ENCODE peak calls at places on chromosomes 12 and 14, in seven cellular contexts. Z, F, O, X, J, E and S are unnamed samples.

GRCh38 chr12:10715491-10715890 is 7.6 kb downstream of the YBX3 start:
- ATAC-seq in Z (no peak), F (peak; percentile 40), O (peak; percentile 80), X (no peak), J (no peak), E (peak; percentile 55), S (no peak)

GRCh38 chr12:76152161-76152807 is 67.8 kb upstream of the NAP1L1 start:
- ATAC-seq in Z (no peak), F (no peak), O (no peak), X (no peak), J (no peak), E (no peak), S (peak; percentile 87)

GRCh38 chr12:75943730-75944096 is 87.9 kb downstream of the PHLDA1 start:
- ATAC-seq in Z (peak; percentile 26), F (no peak), O (no peak), X (no peak), J (no peak), E (peak; percentile 6), S (no peak)

GRCh38 chr12:107351716-107352115 is 258.4 kb upstream of the CRY1 start:
- ATAC-seq in Z (no peak), F (no peak), O (no peak), X (no peak), J (no peak), E (no peak), S (no peak)

GRCh38 chr12:56084958-56085543 is 5.1 kb downstream of the ERBB3 start:
- ATAC-seq in Z (no peak), F (no peak), O (no peak), X (no peak), J (peak; percentile 46), E (peak; percentile 79), S (no peak)

GRCh38 chr12:50711018-50711527 is 52.8 kb upstream of the ATF1 start:
- ATAC-seq in Z (no peak), F (no peak), O (no peak), X (no peak), J (no peak), E (no peak), S (no peak)

GRCh38 chr14:65959563-65960024 is 526.6 kb upstream of the CCDC196 start:
- ATAC-seq in Z (no peak), F (no peak), O (no peak), X (no peak), J (no peak), E (no peak), S (no peak)

GRCh38 chr12:84150226-84150625 is 762.4 kb downstream of the SLC6A15 start:
- ATAC-seq in Z (no peak), F (no peak), O (no peak), X (no peak), J (no peak), E (no peak), S (no peak)

GRCh38 chr12:99605-100004 is 33.0 kb downstream of the IQSEC3 start:
- ATAC-seq in Z (no peak), F (no peak), O (no peak), X (no peak), J (no peak), E (no peak), S (no peak)

GRCh38 chr12:68373836-68374314 is 41.7 kb upstream of the MDM1 start:
- ATAC-seq in Z (no peak), F (no peak), O (peak; percentile 3), X (no peak), J (peak; percentile 65), E (peak; percentile 3), S (peak; percentile 82)

GRCh38 chr14:61543946-61544345 is 151.4 kb upstream of the HIF1A start:
- ATAC-seq in Z (no peak), F (no peak), O (no peak), X (no peak), J (no peak), E (no peak), S (no peak)

GRCh38 chr12:114864688-114865685 is 181.0 kb upstream of the TBX3 start:
- ATAC-seq in Z (no peak), F (no peak), O (no peak), X (no peak), J (no peak), E (no peak), S (no peak)

GRCh38 chr12:115456946-115457689 is 773.1 kb upstream of the TBX3 start:
- ATAC-seq in Z (no peak), F (no peak), O (no peak), X (no peak), J (no peak), E (no peak), S (no peak)

GRCh38 chr12:90091809-90092208 is 383.2 kb upstream of the ATP2B1 start:
- ATAC-seq in Z (no peak), F (no peak), O (no peak), X (no peak), J (peak; percentile 51), E (no peak), S (no peak)

GRCh38 chr14:72439707-72440106 is 454.2 kb downstream of the DPF3 start:
- ATAC-seq in Z (no peak), F (no peak), O (peak; percentile 44), X (peak; percentile 37), J (peak; percentile 59), E (peak; percentile 77), S (peak; percentile 47)

GRCh38 chr12:92145481-92145730 is 240 bp downstream of the BTG1 start:
- ATAC-seq in Z (peak; percentile 1), F (peak; percentile 1), O (peak; percentile 4), X (peak; percentile 2), J (peak; percentile 19), E (peak; percentile 31), S (peak; percentile 14)

GRCh38 chr12:46562625-46563228 is 190.2 kb upstream of the SLC38A2 start:
- ATAC-seq in Z (no peak), F (no peak), O (no peak), X (no peak), J (peak; percentile 61), E (no peak), S (no peak)

GRCh38 chr14:81504864-81505263 is 28.8 kb downstream of the SEL1L start:
- ATAC-seq in Z (no peak), F (no peak), O (no peak), X (no peak), J (no peak), E (no peak), S (no peak)

GRCh38 chr12:122079532-122080081 is 1.1 kb downstream of the MLXIP start:
- ATAC-seq in Z (no peak), F (peak; percentile 9), O (no peak), X (no peak), J (no peak), E (no peak), S (no peak)

GRCh38 chr12:39102474-39103209 is 197.3 kb upstream of the CPNE8 start:
- ATAC-seq in Z (no peak), F (no peak), O (no peak), X (no peak), J (no peak), E (no peak), S (no peak)

GRCh38 chr14:75196468-75196867 is 20.1 kb upstream of the TMED10 start:
- ATAC-seq in Z (peak; percentile 54), F (no peak), O (peak; percentile 23), X (no peak), J (no peak), E (no peak), S (peak; percentile 79)

GRCh38 chr12:47377414-47378221 is 297.9 kb upstream of the AMIGO2 start:
- ATAC-seq in Z (peak; percentile 33), F (no peak), O (no peak), X (no peak), J (peak; percentile 60), E (no peak), S (no peak)

GRCh38 chr12:110688446-110689001 is 391 bp downstream of the HVCN1 start:
- ATAC-seq in Z (peak; percentile 27), F (peak; percentile 1), O (no peak), X (no peak), J (no peak), E (no peak), S (no peak)

GRCh38 chr14:55339770-55340169 is 68.5 kb downstream of the FBXO34 start:
- ATAC-seq in Z (no peak), F (no peak), O (no peak), X (no peak), J (peak; percentile 79), E (no peak), S (peak; percentile 61)

GRCh38 chr12:75750950-75751349 is 239.5 kb upstream of the KRR1 start:
- ATAC-seq in Z (no peak), F (no peak), O (no peak), X (no peak), J (no peak), E (no peak), S (no peak)

GRCh38 chr12:40688085-40688725 is 4.0 kb upstream of the CNTN1 start:
- ATAC-seq in Z (no peak), F (no peak), O (no peak), X (no peak), J (no peak), E (no peak), S (no peak)

GRCh38 chr14:91919814-91920213 is 27.7 kb downstream of the FBLN5 start:
- ATAC-seq in Z (no peak), F (no peak), O (no peak), X (no peak), J (no peak), E (no peak), S (no peak)

GRCh38 chr14:60561845-60562746 is 53.1 kb downstream of the SIX6 start:
- ATAC-seq in Z (peak; percentile 60), F (no peak), O (no peak), X (no peak), J (peak; percentile 68), E (peak; percentile 47), S (peak; percentile 55)

GRCh38 chr12:26358651-26359050 is 163.3 kb downstream of the SSPN start:
- ATAC-seq in Z (no peak), F (no peak), O (no peak), X (no peak), J (no peak), E (no peak), S (no peak)

GRCh38 chr12:6056406-6057211 is 67.9 kb downstream of the VWF start:
- ATAC-seq in Z (peak; percentile 68), F (peak; percentile 94), O (peak; percentile 25), X (no peak), J (peak; percentile 62), E (peak; percentile 67), S (peak; percentile 37)

GRCh38 chr14:100898465-100898864 is 5.1 kb downstream of the RTL1 start:
- ATAC-seq in Z (no peak), F (no peak), O (no peak), X (no peak), J (no peak), E (no peak), S (no peak)

GRCh38 chr12:107537464-107538119 is 148.0 kb upstream of the PWP1 start:
- ATAC-seq in Z (no peak), F (no peak), O (no peak), X (no peak), J (no peak), E (no peak), S (peak; percentile 36)

GRCh38 chr12:109723311-109723791 is 9.7 kb downstream of the FAM222A start:
- ATAC-seq in Z (peak; percentile 76), F (no peak), O (no peak), X (no peak), J (no peak), E (no peak), S (no peak)

GRCh38 chr12:53214687-53215455 is 7.8 kb upstream of the ITGB7 start:
- ATAC-seq in Z (no peak), F (no peak), O (no peak), X (no peak), J (no peak), E (no peak), S (no peak)

GRCh38 chr14:99041820-99042174 is 230.2 kb downstream of the BCL11B start:
- ATAC-seq in Z (no peak), F (no peak), O (no peak), X (no peak), J (no peak), E (no peak), S (no peak)

GRCh38 chr14:32417956-32418552 is 89.0 kb downstream of the AKAP6 start:
- ATAC-seq in Z (peak; percentile 56), F (no peak), O (no peak), X (no peak), J (no peak), E (no peak), S (no peak)

GRCh38 chr12:126768517-126768916 is 1498.5 kb upstream of the TMEM132C start:
- ATAC-seq in Z (no peak), F (no peak), O (peak; percentile 57), X (no peak), J (no peak), E (no peak), S (peak; percentile 68)

GRCh38 chr12:96198970-96199369 is 4.8 kb downstream of the ELK3 start:
- ATAC-seq in Z (no peak), F (peak; percentile 22), O (peak; percentile 30), X (peak; percentile 57), J (peak; percentile 35), E (no peak), S (no peak)